ENCODE peak calls at places on chromosomes 5 and 9, in four cellular contexts. L is T1000, O is activated T-cell treated with anti-CD3 and anti-CD28 coated beads for 24 hours, U is anterior cingulate cortex. F is an unnamed sample.

GRCh38 chr5:110900829-110901228 is 162.0 kb downstream of the SLC25A46 start:
- DNase-seq in L (no peak), O (no peak), U (no peak), F (no peak)

GRCh38 chr5:9720361-9720760 is 90.2 kb upstream of the TAS2R1 start:
- DNase-seq in L (no peak), O (no peak), U (no peak), F (no peak)

GRCh38 chr5:112908854-112909253 is 13.2 kb downstream of the REEP5 start:
- DNase-seq in L (no peak), O (no peak), U (no peak), F (no peak)

GRCh38 chr9:86751207-86751606 is 196.1 kb downstream of the GAS1 start:
- DNase-seq in L (no peak), O (no peak), U (no peak), F (no peak)

GRCh38 chr5:133932441-133933168 is 35.8 kb downstream of the C5orf15 start:
- DNase-seq in L (no peak), O (no peak), U (no peak), F (no peak)

GRCh38 chr5:90409318-90410177 is at the start of gene CETN3:
- DNase-seq in L (peak), O (peak), U (peak), F (peak)

GRCh38 chr9:112487799-112488345 is 1.2 kb downstream of the KIAA1958 start:
- DNase-seq in L (no peak), O (no peak), U (no peak), F (no peak)

GRCh38 chr5:127187711-127188110 is 102.9 kb upstream of the MEGF10 start:
- DNase-seq in L (no peak), O (no peak), U (no peak), F (no peak)

GRCh38 chr5:168457542-168457941 is 28.7 kb upstream of the RARS1 start:
- DNase-seq in L (no peak), O (no peak), U (no peak), F (no peak)

GRCh38 chr5:157454273-157454672 is 5.7 kb upstream of the NIPAL4 start:
- DNase-seq in L (no peak), O (no peak), U (no peak), F (no peak)

GRCh38 chr9:33458444-33458843 is 11.1 kb upstream of the AQP3 start:
- DNase-seq in L (no peak), O (peak), U (no peak), F (no peak)

GRCh38 chr5:76718381-76718832 is 2.5 kb downstream of the F2R start:
- DNase-seq in L (no peak), O (no peak), U (no peak), F (no peak)

GRCh38 chr5:157689942-157690689 is 18.8 kb downstream of the C5orf52 start:
- DNase-seq in L (no peak), O (no peak), U (no peak), F (no peak)

GRCh38 chr5:172807766-172808311 is 26.2 kb upstream of the ERGIC1 start:
- DNase-seq in L (no peak), O (no peak), U (no peak), F (no peak)

GRCh38 chr5:134468921-134469400 is 56.5 kb upstream of the JADE2 start:
- DNase-seq in L (no peak), O (no peak), U (no peak), F (peak)

GRCh38 chr9:124277420-124277819 is 19.7 kb downstream of the NEK6 start:
- DNase-seq in L (no peak), O (no peak), U (no peak), F (no peak)

GRCh38 chr9:135776893-135777622 is 75.1 kb downstream of the KCNT1 start:
- DNase-seq in L (no peak), O (no peak), U (no peak), F (no peak)

GRCh38 chr5:179262126-179262920 is 82.9 kb downstream of the ADAMTS2 start:
- DNase-seq in L (no peak), O (no peak), U (no peak), F (peak)

GRCh38 chr9:137243626-137244485 is 2.8 kb downstream of the TUBB4B start:
- DNase-seq in L (no peak), O (no peak), U (no peak), F (no peak)

GRCh38 chr5:124797665-124798087 is 51.2 kb upstream of the ZNF608 start:
- DNase-seq in L (no peak), O (no peak), U (no peak), F (no peak)

GRCh38 chr9:128169925-128170324 is 9.9 kb downstream of the BBLN start:
- DNase-seq in L (no peak), O (no peak), U (no peak), F (no peak)

GRCh38 chr9:35258665-35259474 is 97.1 kb downstream of the UNC13B start:
- DNase-seq in L (no peak), O (peak), U (peak), F (peak)

GRCh38 chr5:137432376-137432775 is 66.8 kb downstream of the SPOCK1 start:
- DNase-seq in L (no peak), O (no peak), U (no peak), F (no peak)

GRCh38 chr5:18792145-18792544 is 1157.9 kb downstream of the TAF11L14 start:
- DNase-seq in L (no peak), O (no peak), U (no peak), F (no peak)